ENCODE peak calls at places on chromosomes 12 and 14, in seven cellular contexts. S is GM04504, O is psoas muscle, N is HL-60, P is left cardiac atrium, Y is HEK293T, R is esophagus squamous epithelium. A is an unnamed sample.

GRCh38 chr12:3257411-3257810 is 180.2 kb downstream of the TSPAN9 start:
- DNase-seq in Y (no peak), R (no peak), S (no peak), P (no peak), O (no peak), N (no peak), A (no peak)

GRCh38 chr14:105917933-105918436 is 391.6 kb downstream of the TMEM121 start:
- DNase-seq in P (peak; percentile 10), R (no peak), N (no peak), S (no peak), Y (no peak), O (no peak), A (no peak)

GRCh38 chr12:113135178-113136127 is at the start of gene RASAL1:
- DNase-seq in S (no peak), P (no peak), N (peak; percentile 87), O (peak; percentile 35), Y (peak; percentile 56), R (no peak), A (no peak)

GRCh38 chr14:32104803-32105202 is 27.7 kb downstream of the ARHGAP5 start:
- DNase-seq in O (no peak), R (no peak), Y (no peak), P (no peak), N (no peak), S (no peak), A (no peak)

GRCh38 chr12:127231366-127231765 is 1035.6 kb upstream of the TMEM132C start:
- DNase-seq in P (no peak), S (no peak), N (no peak), R (no peak), Y (no peak), O (no peak), A (no peak)

GRCh38 chr14:75452900-75453816 is 25.3 kb downstream of the JDP2 start:
- DNase-seq in O (peak; percentile 75), Y (no peak), P (peak; percentile 72), R (no peak), N (no peak), S (peak; percentile 86), A (no peak)

GRCh38 chr12:32502693-32503510 is 103.5 kb downstream of the FGD4 start:
- DNase-seq in N (peak; percentile 75), Y (no peak), R (no peak), S (peak; percentile 38), P (no peak), O (peak; percentile 33), A (no peak)

GRCh38 chr14:20662968-20663731 is 21.2 kb upstream of the RNASE4 start:
- DNase-seq in Y (peak; percentile 74), O (peak; percentile 56), R (peak; percentile 10), S (peak; percentile 16), P (peak; percentile 46), N (peak; percentile 89), A (peak; percentile 76)

GRCh38 chr12:79420146-79420618 is 270.6 kb downstream of the PAWR start:
- DNase-seq in Y (peak; percentile 32), N (no peak), P (no peak), S (peak; percentile 85), O (no peak), R (no peak), A (no peak)

GRCh38 chr14:93114713-93115068 is 1.0 kb downstream of the ITPK1 start:
- DNase-seq in Y (no peak), N (no peak), S (no peak), O (no peak), P (no peak), R (no peak), A (peak; percentile 68)

GRCh38 chr14:76352639-76353281 is 23.2 kb upstream of the ESRRB start:
- DNase-seq in R (no peak), Y (peak; percentile 80), O (peak; percentile 64), P (peak; percentile 72), N (peak; percentile 3), S (peak; percentile 9), A (peak; percentile 80)

GRCh38 chr14:101193845-101194355 is 290.4 kb upstream of the RTL1 start:
- DNase-seq in S (no peak), O (no peak), R (no peak), Y (no peak), N (no peak), P (no peak), A (peak; percentile 33)

GRCh38 chr14:51479584-51480305 is 172.0 kb upstream of the FRMD6 start:
- DNase-seq in R (no peak), O (peak; percentile 30), Y (no peak), S (peak; percentile 67), N (no peak), P (peak; percentile 35), A (no peak)

GRCh38 chr12:93663729-93664084 is 13.5 kb upstream of the CRADD start:
- DNase-seq in R (no peak), O (no peak), N (no peak), P (no peak), S (no peak), Y (no peak), A (no peak)

GRCh38 chr14:37553935-37554550 is 41.0 kb downstream of the FOXA1 start:
- DNase-seq in Y (no peak), N (no peak), S (no peak), R (no peak), O (no peak), P (no peak), A (no peak)

GRCh38 chr14:22622220-22622619 is 21.9 kb downstream of the OR6J1 start:
- DNase-seq in N (no peak), R (no peak), P (no peak), O (no peak), Y (no peak), S (no peak), A (no peak)

GRCh38 chr14:58599707-58600106 is 38.1 kb upstream of the DACT1 start:
- DNase-seq in P (no peak), N (no peak), Y (no peak), R (no peak), S (no peak), O (no peak), A (no peak)

GRCh38 chr12:115313929-115314328 is 630.0 kb upstream of the TBX3 start:
- DNase-seq in P (no peak), Y (no peak), O (no peak), R (no peak), S (peak; percentile 49), N (no peak), A (no peak)

GRCh38 chr12:91492648-91493047 is 310.0 kb upstream of the DCN start:
- DNase-seq in Y (no peak), S (no peak), O (no peak), P (no peak), N (no peak), R (no peak), A (no peak)

GRCh38 chr12:43805149-43805856 is 814 bp downstream of the TWF1 start:
- DNase-seq in Y (no peak), N (no peak), O (no peak), R (no peak), S (no peak), P (no peak), A (no peak)

GRCh38 chr14:55129086-55129427 is at the start of gene LGALS3:
- DNase-seq in R (no peak), N (no peak), Y (peak; percentile 59), P (peak; percentile 86), S (peak; percentile 36), O (peak; percentile 83), A (peak; percentile 84)

GRCh38 chr12:11991604-11992003 is 79.1 kb upstream of the BCL2L14 start:
- DNase-seq in Y (no peak), N (no peak), R (no peak), S (no peak), O (no peak), P (no peak), A (no peak)

GRCh38 chr12:52781399-52782082 is 4.4 kb upstream of the KRT76 start:
- DNase-seq in N (no peak), R (no peak), S (no peak), P (no peak), O (no peak), Y (no peak), A (no peak)

GRCh38 chr14:58160561-58160960 is 8.5 kb upstream of the ARMH4 start:
- DNase-seq in R (no peak), P (no peak), N (no peak), Y (no peak), S (no peak), O (no peak), A (no peak)

GRCh38 chr14:106613256-106613655 is 1086.9 kb downstream of the TMEM121 start:
- DNase-seq in Y (no peak), R (no peak), O (no peak), P (no peak), N (no peak), S (no peak), A (no peak)

GRCh38 chr14:76948213-76948947 is 80.1 kb downstream of the IRF2BPL start:
- DNase-seq in R (no peak), P (no peak), S (no peak), N (no peak), Y (no peak), O (no peak), A (no peak)

GRCh38 chr12:24931666-24932405 is 17.1 kb downstream of the BCAT1 start:
- DNase-seq in S (no peak), R (no peak), Y (no peak), N (peak; percentile 86), P (no peak), O (no peak), A (no peak)

GRCh38 chr14:20409226-20409625 is 4.1 kb downstream of the TEP1 start:
- DNase-seq in N (no peak), P (no peak), S (no peak), R (no peak), Y (no peak), O (no peak), A (no peak)

GRCh38 chr12:3725267-3726115 is 27.4 kb downstream of the CRACR2A start:
- DNase-seq in P (no peak), Y (no peak), O (no peak), S (no peak), N (no peak), R (no peak), A (no peak)

GRCh38 chr14:55353686-55354467 is 57.8 kb downstream of the ATG14 start:
- DNase-seq in S (no peak), Y (no peak), P (no peak), O (no peak), R (no peak), N (no peak), A (no peak)

GRCh38 chr14:67237591-67237990 is 3.6 kb upstream of the PALS1 start:
- DNase-seq in P (no peak), N (no peak), O (no peak), S (no peak), Y (no peak), R (no peak), A (no peak)

GRCh38 chr12:5988088-5988487 is 43.0 kb upstream of the ANO2 start:
- DNase-seq in R (no peak), N (no peak), P (no peak), Y (no peak), S (no peak), O (no peak), A (no peak)

GRCh38 chr14:67517083-67517482 is 16.0 kb upstream of the PLEKHH1 start:
- DNase-seq in S (no peak), Y (no peak), R (no peak), P (peak; percentile 37), O (no peak), N (no peak), A (no peak)

GRCh38 chr12:122106891-122107660 is 28.5 kb downstream of the MLXIP start:
- DNase-seq in P (peak; percentile 60), O (no peak), S (peak; percentile 49), Y (no peak), N (no peak), R (no peak), A (no peak)

GRCh38 chr12:14836336-14837210 is 6.8 kb downstream of the ART4 start:
- DNase-seq in O (no peak), S (no peak), N (no peak), P (no peak), Y (no peak), R (no peak), A (no peak)